ENCODE peak calls at places on chromosomes 6 and 20, in nine cellular contexts. I, G, L, X, E, K, Q, H and S are unnamed samples.

GRCh38 chr6:52815167-52816092 is 11.8 kb upstream of the GSTA1 start:
- DNase-seq in I (no peak), G (no peak), L (peak), X (peak), E (peak), K (peak), Q (peak), H (peak), S (peak)

GRCh38 chr6:44538131-44538835 is 150.8 kb downstream of the CDC5L start:
- DNase-seq in I (no peak), G (no peak), L (no peak), X (no peak), E (no peak), K (no peak), Q (no peak), H (no peak), S (no peak)

GRCh38 chr6:135182993-135183531 is 2.0 kb downstream of the MYB start:
- DNase-seq in I (no peak), G (no peak), L (no peak), X (no peak), E (peak), K (peak), Q (peak), H (peak), S (peak)

GRCh38 chr6:18978330-18979128 is 591.4 kb downstream of the RNF144B start:
- DNase-seq in I (no peak), G (no peak), L (no peak), X (peak), E (no peak), K (no peak), Q (no peak), H (no peak), S (no peak)

GRCh38 chr6:43938178-43939101 is 168.4 kb downstream of the VEGFA start:
- DNase-seq in I (no peak), G (no peak), L (peak), X (no peak), E (no peak), K (no peak), Q (no peak), H (no peak), S (no peak)

GRCh38 chr6:112626468-112627082 is 279.4 kb downstream of the RFPL4B start:
- DNase-seq in I (peak), G (no peak), L (no peak), X (peak), E (no peak), K (no peak), Q (no peak), H (no peak), S (no peak)

GRCh38 chr20:61370841-61371303 is 118.8 kb downstream of the CDH4 start:
- DNase-seq in I (no peak), G (no peak), L (no peak), X (no peak), E (no peak), K (no peak), Q (no peak), H (no peak), S (no peak)

GRCh38 chr20:43442310-43442880 is 15.3 kb upstream of the SRSF6 start:
- DNase-seq in I (no peak), G (no peak), L (no peak), X (peak), E (no peak), K (no peak), Q (no peak), H (no peak), S (no peak)

GRCh38 chr6:136654086-136654485 is 103.9 kb upstream of the MAP7 start:
- DNase-seq in I (no peak), G (no peak), L (no peak), X (no peak), E (no peak), K (no peak), Q (no peak), H (no peak), S (no peak)

GRCh38 chr20:47951521-47951951 is 166.3 kb upstream of the SULF2 start:
- DNase-seq in I (no peak), G (no peak), L (no peak), X (peak), E (no peak), K (no peak), Q (no peak), H (no peak), S (no peak)